ENCODE peak calls at places on chromosomes 13 and 19, in eight cellular contexts. L is HFF-Myc; J is SK-MEL-5; T is activated gamma-delta T cell treated with anti-CD3 and anti-CD28 coated beads, Interleukin-2, amount 50 U/mL, for 16 hours; A is brain microvascular endothelial cell; N is central memory CD4-positive, alpha-beta T cell; Y is tibial artery; G is WTC11. B is an unnamed sample.
A peak's percentile ranks its signal among the peaks of the same experiment; 100 is the strongest.

GRCh38 chr13:84997858-84998257 is 801.4 kb downstream of the SLITRK6 start:
- DNase-seq in Y (no peak), A (no peak), T (no peak), L (no peak), J (no peak), G (no peak), N (no peak), B (no peak)

GRCh38 chr13:108534728-108535127 is 94.7 kb upstream of the MYO16 start:
- DNase-seq in J (no peak), L (no peak), A (no peak), Y (no peak), G (no peak), T (no peak), N (no peak), B (no peak)

GRCh38 chr13:114112231-114112825 is 20.1 kb downstream of the RASA3 start:
- DNase-seq in Y (peak; percentile 12), J (no peak), T (no peak), N (no peak), L (no peak), A (no peak), G (peak; percentile 41), B (no peak)

GRCh38 chr19:53511933-53512374 is 26.0 kb upstream of the ZNF331 start:
- DNase-seq in G (peak; percentile 91), J (peak; percentile 66), A (peak; percentile 47), L (no peak), Y (peak; percentile 40), T (peak; percentile 40), N (peak; percentile 27), B (no peak)

GRCh38 chr13:112450567-112451240 is 74.5 kb downstream of the SPACA7 start:
- DNase-seq in T (no peak), J (no peak), Y (peak; percentile 11), N (no peak), L (no peak), G (no peak), A (no peak), B (no peak)

GRCh38 chr13:99040536-99041141 is 62.8 kb upstream of the DOCK9 start:
- DNase-seq in G (no peak), L (no peak), T (no peak), Y (no peak), A (no peak), N (no peak), J (no peak), B (no peak)

GRCh38 chr13:55653497-55653896 is 1487.2 kb upstream of the PRR20A start:
- DNase-seq in A (no peak), J (no peak), T (no peak), Y (no peak), L (no peak), G (no peak), N (no peak), B (no peak)

GRCh38 chr13:68748038-68748437 is 1359.6 kb upstream of the ATXN8OS start:
- DNase-seq in J (no peak), A (no peak), Y (no peak), N (no peak), T (no peak), L (no peak), G (no peak), B (no peak)

GRCh38 chr13:23709521-23709920 is 139.3 kb downstream of the TNFRSF19 start:
- DNase-seq in G (no peak), J (no peak), L (no peak), Y (no peak), N (no peak), T (no peak), A (no peak), B (no peak)

GRCh38 chr13:29918845-29919244 is 68.4 kb upstream of the UBL3 start:
- DNase-seq in G (no peak), N (no peak), J (no peak), A (peak; percentile 83), L (no peak), Y (no peak), T (no peak), B (no peak)

GRCh38 chr13:38401276-38401675 is 51.6 kb downstream of the UFM1 start:
- DNase-seq in T (no peak), Y (no peak), G (no peak), N (no peak), A (no peak), J (no peak), L (no peak), B (no peak)

GRCh38 chr19:7159105-7159933 is 89.8 kb downstream of the ZNF557 start:
- DNase-seq in Y (peak; percentile 81), L (peak; percentile 31), G (no peak), J (no peak), A (peak; percentile 51), T (no peak), N (no peak), B (no peak)

GRCh38 chr19:5801796-5802616 is 2.9 kb upstream of the NRTN start:
- DNase-seq in T (no peak), J (peak; percentile 52), A (no peak), G (peak; percentile 80), L (peak; percentile 97), Y (no peak), N (no peak), B (no peak)

GRCh38 chr19:55641376-55642152 is 762 bp downstream of the ZNF580 start:
- DNase-seq in Y (peak; percentile 29), L (no peak), T (no peak), N (peak; percentile 22), J (peak; percentile 22), A (no peak), G (no peak), B (no peak)

GRCh38 chr13:34675626-34676025 is 266.4 kb upstream of the NBEA start:
- DNase-seq in N (no peak), T (no peak), J (no peak), G (no peak), A (peak; percentile 1), L (no peak), Y (no peak), B (no peak)

GRCh38 chr13:30818323-30818960 is 83.1 kb downstream of the ALOX5AP start:
- DNase-seq in G (no peak), J (no peak), A (peak; percentile 82), L (no peak), T (no peak), Y (peak; percentile 79), N (no peak), B (no peak)

GRCh38 chr19:16143399-16144215 is at the start of gene HSH2D:
- DNase-seq in T (peak; percentile 53), G (peak; percentile 73), A (no peak), J (no peak), N (peak; percentile 75), L (no peak), Y (no peak), B (no peak)

GRCh38 chr19:42121666-42122069 is 10.6 kb downstream of the POU2F2 start:
- DNase-seq in A (peak; percentile 79), G (peak; percentile 36), L (peak; percentile 80), J (no peak), T (peak; percentile 69), N (peak; percentile 58), Y (peak; percentile 61), B (no peak)

GRCh38 chr19:46206176-46206575 is 23.4 kb upstream of the IGFL1 start:
- DNase-seq in A (no peak), L (no peak), G (no peak), T (no peak), J (no peak), N (no peak), Y (no peak), B (no peak)

GRCh38 chr19:12825259-12826131 is 8.9 kb downstream of the RTBDN start:
- DNase-seq in J (peak; percentile 65), L (no peak), A (no peak), G (peak; percentile 94), N (no peak), T (no peak), Y (no peak), B (no peak)

GRCh38 chr19:38425810-38426466 is at the start of gene RASGRP4:
- DNase-seq in Y (peak; percentile 25), G (peak; percentile 45), N (peak; percentile 31), J (no peak), A (no peak), L (no peak), T (no peak), B (no peak)

GRCh38 chr13:46521486-46521885 is 31.5 kb upstream of the LRCH1 start:
- DNase-seq in J (no peak), T (no peak), L (no peak), G (no peak), A (no peak), N (no peak), Y (no peak), B (no peak)

GRCh38 chr13:31008400-31009115 is 76.1 kb downstream of the TEX26 start:
- DNase-seq in Y (no peak), T (no peak), L (no peak), A (peak; percentile 43), J (no peak), G (no peak), N (no peak), B (no peak)

GRCh38 chr19:2164020-2164988 is 571 bp downstream of the DOT1L start:
- DNase-seq in J (no peak), Y (no peak), T (no peak), L (no peak), A (no peak), G (no peak), N (peak; percentile 31), B (no peak)

GRCh38 chr13:98773053-98773452 is 20.6 kb upstream of the SLC15A1 start:
- DNase-seq in T (no peak), A (no peak), L (no peak), Y (no peak), N (no peak), J (no peak), G (peak; percentile 57), B (no peak)

GRCh38 chr19:35265126-35265995 is 3.4 kb upstream of the USF2 start:
- DNase-seq in J (no peak), Y (no peak), L (no peak), A (no peak), N (no peak), T (no peak), G (peak; percentile 8), B (no peak)